ENCODE peak calls at places on chromosome 15, in four cellular contexts. T is H4, A is HT1080, D is GM12865. N is an unnamed sample.

GRCh38 chr15:95970326-95970725 is 360.2 kb upstream of the NR2F2 start:
- DNase-seq in D (no peak), A (no peak), T (no peak), N (no peak)

GRCh38 chr15:101664303-101664913 is 12.2 kb upstream of the TM2D3 start:
- DNase-seq in T (no peak), A (no peak), D (no peak), N (no peak)

GRCh38 chr15:80423215-80423614 is 19.0 kb downstream of the ARNT2 start:
- DNase-seq in A (no peak), T (no peak), D (no peak), N (no peak)

GRCh38 chr15:81469154-81469553 is 95.1 kb upstream of the TMC3 start:
- DNase-seq in D (no peak), A (no peak), T (no peak), N (peak; percentile 71)

GRCh38 chr15:60006203-60006782 is 2.2 kb downstream of the FOXB1 start:
- DNase-seq in A (peak; percentile 75), T (peak; percentile 91), D (peak; percentile 47), N (peak; percentile 36)

GRCh38 chr15:58962136-58962535 is 25.3 kb upstream of the RNF111 start:
- DNase-seq in A (no peak), T (no peak), D (no peak), N (no peak)

GRCh38 chr15:77528968-77529319 is 103.8 kb downstream of the LINGO1 start:
- DNase-seq in D (no peak), A (no peak), T (no peak), N (no peak)

GRCh38 chr15:60370804-60371700 is 26.7 kb downstream of the ANXA2 start:
- DNase-seq in T (peak; percentile 99), A (peak; percentile 99), D (no peak), N (peak; percentile 95)

GRCh38 chr15:92629276-92629974 is 26.1 kb downstream of the FAM174B start:
- DNase-seq in A (peak; percentile 28), D (peak; percentile 65), T (no peak), N (peak; percentile 65)

GRCh38 chr15:52112203-52112750 is 298 bp downstream of the BCL2L10 start:
- DNase-seq in T (no peak), D (peak; percentile 57), A (no peak), N (no peak)

GRCh38 chr15:42057744-42058646 is 36.4 kb downstream of the PLA2G4D start:
- DNase-seq in A (no peak), T (no peak), D (no peak), N (no peak)

GRCh38 chr15:82850242-82850591 is 40.8 kb downstream of the WHAMM start:
- DNase-seq in T (no peak), A (no peak), D (no peak), N (peak; percentile 20)

GRCh38 chr15:74489518-74490338 is 28.8 kb upstream of the UBL7 start:
- DNase-seq in A (peak; percentile 58), T (peak; percentile 43), D (peak; percentile 88), N (peak; percentile 20)

GRCh38 chr15:40957581-40958051 is 4.3 kb downstream of the CHAC1 start:
- DNase-seq in D (no peak), T (no peak), A (no peak), N (no peak)

GRCh38 chr15:52567886-52568568 is 803 bp downstream of the ARPP19 start:
- DNase-seq in D (peak; percentile 51), A (peak; percentile 23), T (no peak), N (peak; percentile 72)

GRCh38 chr15:25790003-25790660 is 73.0 kb downstream of the ATP10A start:
- DNase-seq in A (peak; percentile 86), T (no peak), D (peak; percentile 30), N (no peak)

GRCh38 chr15:28456476-28457395 is 76.0 kb downstream of the GOLGA8G start:
- DNase-seq in A (peak; percentile 5), D (no peak), T (no peak), N (no peak)

GRCh38 chr15:48096813-48097212 is 24.0 kb upstream of the SLC24A5 start:
- DNase-seq in D (no peak), A (peak; percentile 80), T (peak; percentile 39), N (peak; percentile 80)

GRCh38 chr15:41828747-41829270 is 917 bp downstream of the JMJD7 start:
- DNase-seq in D (no peak), T (no peak), A (no peak), N (peak; percentile 26)

GRCh38 chr15:67834593-67835348 is 5.1 kb downstream of the RNU6-1 start:
- DNase-seq in T (no peak), A (no peak), D (no peak), N (no peak)

GRCh38 chr15:60634815-60635214 is 155.9 kb upstream of the ICE2 start:
- DNase-seq in A (no peak), T (no peak), D (peak; percentile 51), N (peak; percentile 7)

GRCh38 chr15:67863442-67863987 is 23.7 kb upstream of the RNU6-1 start:
- DNase-seq in T (peak; percentile 55), A (peak; percentile 65), D (peak; percentile 90), N (peak; percentile 56)

GRCh38 chr15:43493687-43494472 is 924 bp upstream of the TP53BP1 start:
- DNase-seq in D (no peak), T (no peak), A (no peak), N (no peak)

GRCh38 chr15:58014040-58014439 is 51.5 kb downstream of the ALDH1A2 start:
- DNase-seq in A (no peak), T (no peak), D (no peak), N (no peak)

GRCh38 chr15:60760646-60761504 is 281.9 kb upstream of the ICE2 start:
- DNase-seq in A (peak; percentile 73), T (peak; percentile 29), D (no peak), N (peak; percentile 66)

GRCh38 chr15:70632079-70632850 is 131.1 kb downstream of the UACA start:
- DNase-seq in D (no peak), T (no peak), A (peak; percentile 20), N (peak; percentile 13)

GRCh38 chr15:89958107-89958805 is 42.9 kb upstream of the ZNF710 start:
- DNase-seq in A (no peak), T (no peak), D (no peak), N (peak; percentile 75)

GRCh38 chr15:91049378-91050127 is 27.2 kb upstream of the VPS33B start:
- DNase-seq in T (peak; percentile 55), D (peak; percentile 77), A (peak; percentile 65), N (peak; percentile 58)

GRCh38 chr15:39391230-39391629 is 189.6 kb upstream of the THBS1 start:
- DNase-seq in T (peak; percentile 81), A (peak; percentile 43), D (no peak), N (peak; percentile 72)

GRCh38 chr15:93478922-93479321 is 389.9 kb upstream of the RGMA start:
- DNase-seq in A (no peak), D (no peak), T (no peak), N (no peak)

N was measured in mammary epithelial cell.